ENCODE peak calls at places on chromosomes 4 and X, in ten cellular contexts. One of them, this sample, is unnamed.
A peak's percentile ranks its signal among the peaks of the same experiment; 100 is the strongest.

GRCh38 chr4:81714251-81714650 is 242.5 kb upstream of the RASGEF1B start:
- DNase-seq in brain microvascular endothelial cell: no peak
- DNase-seq in glutamatergic neuron: no peak
- DNase-seq in AG20443: no peak
- DNase-seq in EL: no peak
- DNase-seq in stimulated activated CD4-positive, alpha-beta T cell treated with anti-CD3 and anti-CD28 coated beads, Interleukin-2, amount 100 ng/mL, for 24 hours: no peak
- DNase-seq in substantia nigra: no peak
- DNase-seq in cerebellar cortex: no peak
- DNase-seq in GM18507: no peak
- DNase-seq in non-pigmented ciliary epithelial cell: no peak
- DNase-seq in this sample: no peak

GRCh38 chrX:65034641-65035450 is 58.6 kb upstream of the ZC4H2 start:
- DNase-seq in brain microvascular endothelial cell: peak; percentile 55
- DNase-seq in glutamatergic neuron: peak; percentile 79
- DNase-seq in AG20443: peak; percentile 95
- DNase-seq in EL: peak; percentile 68
- DNase-seq in stimulated activated CD4-positive, alpha-beta T cell treated with anti-CD3 and anti-CD28 coated beads, Interleukin-2, amount 100 ng/mL, for 24 hours: peak; percentile 78
- DNase-seq in substantia nigra: peak; percentile 62
- DNase-seq in cerebellar cortex: peak; percentile 23
- DNase-seq in GM18507: peak; percentile 25
- DNase-seq in non-pigmented ciliary epithelial cell: peak; percentile 1
- DNase-seq in this sample: no peak

GRCh38 chr4:150375025-150375424 is 206.9 kb upstream of the MAB21L2 start:
- DNase-seq in brain microvascular endothelial cell: no peak
- DNase-seq in glutamatergic neuron: no peak
- DNase-seq in AG20443: no peak
- DNase-seq in EL: no peak
- DNase-seq in stimulated activated CD4-positive, alpha-beta T cell treated with anti-CD3 and anti-CD28 coated beads, Interleukin-2, amount 100 ng/mL, for 24 hours: no peak
- DNase-seq in substantia nigra: no peak
- DNase-seq in cerebellar cortex: no peak
- DNase-seq in GM18507: no peak
- DNase-seq in non-pigmented ciliary epithelial cell: no peak
- DNase-seq in this sample: no peak

GRCh38 chr4:76090241-76090691 is 15.8 kb downstream of the ART3 start:
- DNase-seq in brain microvascular endothelial cell: peak; percentile 95
- DNase-seq in glutamatergic neuron: no peak
- DNase-seq in AG20443: peak; percentile 62
- DNase-seq in EL: peak; percentile 92
- DNase-seq in stimulated activated CD4-positive, alpha-beta T cell treated with anti-CD3 and anti-CD28 coated beads, Interleukin-2, amount 100 ng/mL, for 24 hours: no peak
- DNase-seq in substantia nigra: no peak
- DNase-seq in cerebellar cortex: no peak
- DNase-seq in GM18507: no peak
- DNase-seq in non-pigmented ciliary epithelial cell: peak; percentile 91
- DNase-seq in this sample: no peak

GRCh38 chrX:152915541-152916241 is 17.8 kb downstream of the ZNF185 start:
- DNase-seq in brain microvascular endothelial cell: peak; percentile 65
- DNase-seq in glutamatergic neuron: peak; percentile 60
- DNase-seq in AG20443: peak; percentile 54
- DNase-seq in EL: peak; percentile 56
- DNase-seq in stimulated activated CD4-positive, alpha-beta T cell treated with anti-CD3 and anti-CD28 coated beads, Interleukin-2, amount 100 ng/mL, for 24 hours: no peak
- DNase-seq in substantia nigra: no peak
- DNase-seq in cerebellar cortex: no peak
- DNase-seq in GM18507: no peak
- DNase-seq in non-pigmented ciliary epithelial cell: no peak
- DNase-seq in this sample: no peak

GRCh38 chrX:74922922-74923321 is 2.3 kb downstream of the NEXMIF start:
- DNase-seq in brain microvascular endothelial cell: no peak
- DNase-seq in glutamatergic neuron: no peak
- DNase-seq in AG20443: no peak
- DNase-seq in EL: no peak
- DNase-seq in stimulated activated CD4-positive, alpha-beta T cell treated with anti-CD3 and anti-CD28 coated beads, Interleukin-2, amount 100 ng/mL, for 24 hours: no peak
- DNase-seq in substantia nigra: no peak
- DNase-seq in cerebellar cortex: no peak
- DNase-seq in GM18507: no peak
- DNase-seq in non-pigmented ciliary epithelial cell: no peak
- DNase-seq in this sample: peak; percentile 73

GRCh38 chr4:46123872-46124755 is at the start of gene GABRG1:
- DNase-seq in brain microvascular endothelial cell: no peak
- DNase-seq in glutamatergic neuron: peak; percentile 22
- DNase-seq in AG20443: no peak
- DNase-seq in EL: no peak
- DNase-seq in stimulated activated CD4-positive, alpha-beta T cell treated with anti-CD3 and anti-CD28 coated beads, Interleukin-2, amount 100 ng/mL, for 24 hours: no peak
- DNase-seq in substantia nigra: peak; percentile 2
- DNase-seq in cerebellar cortex: peak; percentile 13
- DNase-seq in GM18507: no peak
- DNase-seq in non-pigmented ciliary epithelial cell: no peak
- DNase-seq in this sample: no peak

GRCh38 chrX:20974326-20974725 is 399.9 kb upstream of the CNKSR2 start:
- DNase-seq in brain microvascular endothelial cell: no peak
- DNase-seq in glutamatergic neuron: no peak
- DNase-seq in AG20443: no peak
- DNase-seq in EL: peak; percentile 1
- DNase-seq in stimulated activated CD4-positive, alpha-beta T cell treated with anti-CD3 and anti-CD28 coated beads, Interleukin-2, amount 100 ng/mL, for 24 hours: no peak
- DNase-seq in substantia nigra: no peak
- DNase-seq in cerebellar cortex: no peak
- DNase-seq in GM18507: no peak
- DNase-seq in non-pigmented ciliary epithelial cell: no peak
- DNase-seq in this sample: no peak

GRCh38 chr4:8393593-8394038 is 46.9 kb downstream of the ACOX3 start:
- DNase-seq in brain microvascular endothelial cell: peak; percentile 95
- DNase-seq in glutamatergic neuron: no peak
- DNase-seq in AG20443: peak; percentile 95
- DNase-seq in EL: peak; percentile 98
- DNase-seq in stimulated activated CD4-positive, alpha-beta T cell treated with anti-CD3 and anti-CD28 coated beads, Interleukin-2, amount 100 ng/mL, for 24 hours: no peak
- DNase-seq in substantia nigra: peak; percentile 44
- DNase-seq in cerebellar cortex: no peak
- DNase-seq in GM18507: no peak
- DNase-seq in non-pigmented ciliary epithelial cell: peak; percentile 94
- DNase-seq in this sample: no peak

GRCh38 chrX:68719904-68720614 is 72.6 kb downstream of the STARD8 start:
- DNase-seq in brain microvascular endothelial cell: peak; percentile 1
- DNase-seq in glutamatergic neuron: no peak
- DNase-seq in AG20443: no peak
- DNase-seq in EL: no peak
- DNase-seq in stimulated activated CD4-positive, alpha-beta T cell treated with anti-CD3 and anti-CD28 coated beads, Interleukin-2, amount 100 ng/mL, for 24 hours: no peak
- DNase-seq in substantia nigra: no peak
- DNase-seq in cerebellar cortex: no peak
- DNase-seq in GM18507: no peak
- DNase-seq in non-pigmented ciliary epithelial cell: no peak
- DNase-seq in this sample: no peak

GRCh38 chr4:2927016-2927695 is 36.0 kb downstream of the NOP14 start:
- DNase-seq in brain microvascular endothelial cell: no peak
- DNase-seq in glutamatergic neuron: no peak
- DNase-seq in AG20443: no peak
- DNase-seq in EL: no peak
- DNase-seq in stimulated activated CD4-positive, alpha-beta T cell treated with anti-CD3 and anti-CD28 coated beads, Interleukin-2, amount 100 ng/mL, for 24 hours: no peak
- DNase-seq in substantia nigra: no peak
- DNase-seq in cerebellar cortex: no peak
- DNase-seq in GM18507: no peak
- DNase-seq in non-pigmented ciliary epithelial cell: no peak
- DNase-seq in this sample: no peak

GRCh38 chr4:1721003-1721665 is at the start of the genes TACC3 and TMEM129:
- DNase-seq in brain microvascular endothelial cell: peak; percentile 87
- DNase-seq in glutamatergic neuron: peak; percentile 90
- DNase-seq in AG20443: peak; percentile 99
- DNase-seq in EL: peak; percentile 91
- DNase-seq in stimulated activated CD4-positive, alpha-beta T cell treated with anti-CD3 and anti-CD28 coated beads, Interleukin-2, amount 100 ng/mL, for 24 hours: peak; percentile 93
- DNase-seq in substantia nigra: peak; percentile 92
- DNase-seq in cerebellar cortex: peak; percentile 95
- DNase-seq in GM18507: peak; percentile 94
- DNase-seq in non-pigmented ciliary epithelial cell: no peak
- DNase-seq in this sample: peak; percentile 92

GRCh38 chr4:88672987-88673386 is 24.6 kb downstream of the NAP1L5 start:
- DNase-seq in brain microvascular endothelial cell: peak; percentile 48
- DNase-seq in glutamatergic neuron: peak; percentile 48
- DNase-seq in AG20443: peak; percentile 25
- DNase-seq in EL: peak; percentile 31
- DNase-seq in stimulated activated CD4-positive, alpha-beta T cell treated with anti-CD3 and anti-CD28 coated beads, Interleukin-2, amount 100 ng/mL, for 24 hours: peak; percentile 34
- DNase-seq in substantia nigra: no peak
- DNase-seq in cerebellar cortex: peak; percentile 63
- DNase-seq in GM18507: no peak
- DNase-seq in non-pigmented ciliary epithelial cell: no peak
- DNase-seq in this sample: no peak

GRCh38 chr4:147566762-147567161 is 50.4 kb upstream of the TMEM184C start:
- DNase-seq in brain microvascular endothelial cell: no peak
- DNase-seq in glutamatergic neuron: no peak
- DNase-seq in AG20443: no peak
- DNase-seq in EL: no peak
- DNase-seq in stimulated activated CD4-positive, alpha-beta T cell treated with anti-CD3 and anti-CD28 coated beads, Interleukin-2, amount 100 ng/mL, for 24 hours: no peak
- DNase-seq in substantia nigra: no peak
- DNase-seq in cerebellar cortex: no peak
- DNase-seq in GM18507: no peak
- DNase-seq in non-pigmented ciliary epithelial cell: no peak
- DNase-seq in this sample: no peak

GRCh38 chrX:13520441-13520840 is 49.0 kb upstream of the EGFL6 start:
- DNase-seq in brain microvascular endothelial cell: no peak
- DNase-seq in glutamatergic neuron: no peak
- DNase-seq in AG20443: no peak
- DNase-seq in EL: no peak
- DNase-seq in stimulated activated CD4-positive, alpha-beta T cell treated with anti-CD3 and anti-CD28 coated beads, Interleukin-2, amount 100 ng/mL, for 24 hours: no peak
- DNase-seq in substantia nigra: no peak
- DNase-seq in cerebellar cortex: no peak
- DNase-seq in GM18507: no peak
- DNase-seq in non-pigmented ciliary epithelial cell: no peak
- DNase-seq in this sample: no peak

GRCh38 chr4:147398556-147398955 is 82.3 kb upstream of the EDNRA start:
- DNase-seq in brain microvascular endothelial cell: no peak
- DNase-seq in glutamatergic neuron: no peak
- DNase-seq in AG20443: no peak
- DNase-seq in EL: no peak
- DNase-seq in stimulated activated CD4-positive, alpha-beta T cell treated with anti-CD3 and anti-CD28 coated beads, Interleukin-2, amount 100 ng/mL, for 24 hours: no peak
- DNase-seq in substantia nigra: no peak
- DNase-seq in cerebellar cortex: no peak
- DNase-seq in GM18507: no peak
- DNase-seq in non-pigmented ciliary epithelial cell: no peak
- DNase-seq in this sample: no peak

GRCh38 chr4:3270141-3270611 is 21.2 kb downstream of the MSANTD1 start:
- DNase-seq in brain microvascular endothelial cell: no peak
- DNase-seq in glutamatergic neuron: no peak
- DNase-seq in AG20443: no peak
- DNase-seq in EL: no peak
- DNase-seq in stimulated activated CD4-positive, alpha-beta T cell treated with anti-CD3 and anti-CD28 coated beads, Interleukin-2, amount 100 ng/mL, for 24 hours: no peak
- DNase-seq in substantia nigra: no peak
- DNase-seq in cerebellar cortex: no peak
- DNase-seq in GM18507: no peak
- DNase-seq in non-pigmented ciliary epithelial cell: no peak
- DNase-seq in this sample: no peak

GRCh38 chr4:12359420-12359819 is 930.7 kb upstream of the HS3ST1 start:
- DNase-seq in brain microvascular endothelial cell: no peak
- DNase-seq in glutamatergic neuron: no peak
- DNase-seq in AG20443: no peak
- DNase-seq in EL: no peak
- DNase-seq in stimulated activated CD4-positive, alpha-beta T cell treated with anti-CD3 and anti-CD28 coated beads, Interleukin-2, amount 100 ng/mL, for 24 hours: no peak
- DNase-seq in substantia nigra: no peak
- DNase-seq in cerebellar cortex: no peak
- DNase-seq in GM18507: no peak
- DNase-seq in non-pigmented ciliary epithelial cell: no peak
- DNase-seq in this sample: no peak

GRCh38 chr4:151930372-151930771 is 169.6 kb upstream of the GATB start:
- DNase-seq in brain microvascular endothelial cell: no peak
- DNase-seq in glutamatergic neuron: no peak
- DNase-seq in AG20443: no peak
- DNase-seq in EL: no peak
- DNase-seq in stimulated activated CD4-positive, alpha-beta T cell treated with anti-CD3 and anti-CD28 coated beads, Interleukin-2, amount 100 ng/mL, for 24 hours: no peak
- DNase-seq in substantia nigra: no peak
- DNase-seq in cerebellar cortex: no peak
- DNase-seq in GM18507: no peak
- DNase-seq in non-pigmented ciliary epithelial cell: no peak
- DNase-seq in this sample: no peak

GRCh38 chr4:30181918-30182317 is 538.3 kb upstream of the PCDH7 start:
- DNase-seq in brain microvascular endothelial cell: no peak
- DNase-seq in glutamatergic neuron: no peak
- DNase-seq in AG20443: no peak
- DNase-seq in EL: peak; percentile 28
- DNase-seq in stimulated activated CD4-positive, alpha-beta T cell treated with anti-CD3 and anti-CD28 coated beads, Interleukin-2, amount 100 ng/mL, for 24 hours: no peak
- DNase-seq in substantia nigra: no peak
- DNase-seq in cerebellar cortex: no peak
- DNase-seq in GM18507: no peak
- DNase-seq in non-pigmented ciliary epithelial cell: no peak
- DNase-seq in this sample: no peak

GRCh38 chr4:190014771-190015537 is 12.1 kb downstream of the FRG2 start:
- DNase-seq in brain microvascular endothelial cell: no peak
- DNase-seq in glutamatergic neuron: peak; percentile 66
- DNase-seq in AG20443: peak; percentile 42
- DNase-seq in EL: peak; percentile 28
- DNase-seq in stimulated activated CD4-positive, alpha-beta T cell treated with anti-CD3 and anti-CD28 coated beads, Interleukin-2, amount 100 ng/mL, for 24 hours: no peak
- DNase-seq in substantia nigra: no peak
- DNase-seq in cerebellar cortex: no peak
- DNase-seq in GM18507: no peak
- DNase-seq in non-pigmented ciliary epithelial cell: no peak
- DNase-seq in this sample: no peak

GRCh38 chrX:132209527-132209926 is 9.7 kb downstream of the RAP2C start:
- DNase-seq in brain microvascular endothelial cell: no peak
- DNase-seq in glutamatergic neuron: no peak
- DNase-seq in AG20443: no peak
- DNase-seq in EL: peak; percentile 24
- DNase-seq in stimulated activated CD4-positive, alpha-beta T cell treated with anti-CD3 and anti-CD28 coated beads, Interleukin-2, amount 100 ng/mL, for 24 hours: no peak
- DNase-seq in substantia nigra: no peak
- DNase-seq in cerebellar cortex: no peak
- DNase-seq in GM18507: no peak
- DNase-seq in non-pigmented ciliary epithelial cell: no peak
- DNase-seq in this sample: no peak

GRCh38 chr4:174523003-174523693 is 860 bp upstream of the HPGD start:
- DNase-seq in brain microvascular endothelial cell: no peak
- DNase-seq in glutamatergic neuron: no peak
- DNase-seq in AG20443: peak; percentile 18
- DNase-seq in EL: no peak
- DNase-seq in stimulated activated CD4-positive, alpha-beta T cell treated with anti-CD3 and anti-CD28 coated beads, Interleukin-2, amount 100 ng/mL, for 24 hours: no peak
- DNase-seq in substantia nigra: no peak
- DNase-seq in cerebellar cortex: no peak
- DNase-seq in GM18507: no peak
- DNase-seq in non-pigmented ciliary epithelial cell: no peak
- DNase-seq in this sample: no peak

GRCh38 chrX:68902706-68903105 is 73.9 kb downstream of the EFNB1 start:
- DNase-seq in brain microvascular endothelial cell: no peak
- DNase-seq in glutamatergic neuron: no peak
- DNase-seq in AG20443: no peak
- DNase-seq in EL: no peak
- DNase-seq in stimulated activated CD4-positive, alpha-beta T cell treated with anti-CD3 and anti-CD28 coated beads, Interleukin-2, amount 100 ng/mL, for 24 hours: no peak
- DNase-seq in substantia nigra: no peak
- DNase-seq in cerebellar cortex: no peak
- DNase-seq in GM18507: no peak
- DNase-seq in non-pigmented ciliary epithelial cell: no peak
- DNase-seq in this sample: no peak

GRCh38 chr4:123393696-123394095 is 2.9 kb upstream of the SPRY1 start:
- DNase-seq in brain microvascular endothelial cell: no peak
- DNase-seq in glutamatergic neuron: no peak
- DNase-seq in AG20443: no peak
- DNase-seq in EL: no peak
- DNase-seq in stimulated activated CD4-positive, alpha-beta T cell treated with anti-CD3 and anti-CD28 coated beads, Interleukin-2, amount 100 ng/mL, for 24 hours: no peak
- DNase-seq in substantia nigra: no peak
- DNase-seq in cerebellar cortex: no peak
- DNase-seq in GM18507: no peak
- DNase-seq in non-pigmented ciliary epithelial cell: no peak
- DNase-seq in this sample: no peak

GRCh38 chr4:2785613-2786012 is 7.3 kb upstream of the SH3BP2 start:
- DNase-seq in brain microvascular endothelial cell: no peak
- DNase-seq in glutamatergic neuron: no peak
- DNase-seq in AG20443: no peak
- DNase-seq in EL: no peak
- DNase-seq in stimulated activated CD4-positive, alpha-beta T cell treated with anti-CD3 and anti-CD28 coated beads, Interleukin-2, amount 100 ng/mL, for 24 hours: no peak
- DNase-seq in substantia nigra: no peak
- DNase-seq in cerebellar cortex: no peak
- DNase-seq in GM18507: no peak
- DNase-seq in non-pigmented ciliary epithelial cell: no peak
- DNase-seq in this sample: peak; percentile 73

GRCh38 chr4:24001945-24002640 is 112.2 kb upstream of the PPARGC1A start:
- DNase-seq in brain microvascular endothelial cell: no peak
- DNase-seq in glutamatergic neuron: no peak
- DNase-seq in AG20443: no peak
- DNase-seq in EL: peak; percentile 23
- DNase-seq in stimulated activated CD4-positive, alpha-beta T cell treated with anti-CD3 and anti-CD28 coated beads, Interleukin-2, amount 100 ng/mL, for 24 hours: no peak
- DNase-seq in substantia nigra: no peak
- DNase-seq in cerebellar cortex: no peak
- DNase-seq in GM18507: no peak
- DNase-seq in non-pigmented ciliary epithelial cell: no peak
- DNase-seq in this sample: no peak

GRCh38 chr4:100494166-100494565 is 23.7 kb downstream of the EMCN start:
- DNase-seq in brain microvascular endothelial cell: no peak
- DNase-seq in glutamatergic neuron: no peak
- DNase-seq in AG20443: peak; percentile 55
- DNase-seq in EL: peak; percentile 35
- DNase-seq in stimulated activated CD4-positive, alpha-beta T cell treated with anti-CD3 and anti-CD28 coated beads, Interleukin-2, amount 100 ng/mL, for 24 hours: no peak
- DNase-seq in substantia nigra: no peak
- DNase-seq in cerebellar cortex: no peak
- DNase-seq in GM18507: no peak
- DNase-seq in non-pigmented ciliary epithelial cell: no peak
- DNase-seq in this sample: no peak

This sample was measured in GM12864.